ENCODE peak calls at places on chromosomes 16 and 17, in eight cellular contexts. One of them, this sample, is unnamed.

GRCh38 chr17:61416540-61417363 is 17.1 kb downstream of the TBX2 start:
- DNase-seq in PC-3: peak
- DNase-seq in T-helper 22 cell: peak
- DNase-seq in suprapubic skin: peak
- DNase-seq in SJSA1: peak
- DNase-seq in stimulated activated naive B cell treated with anti-CD40 and anti-IgM and Interleukin-4, amounts not matched to agents 10 μg/mL and 1 μg/mL and 100 μg/mL, for 72 hours: peak
- DNase-seq in stimulated activated CD4-positive, alpha-beta T cell treated with anti-CD3 and anti-CD28 coated beads, Interleukin-1b, Interleukin-23, amount 100 ng/mL, for 24 hours: no peak
- DNase-seq in iris pigment epithelial cell: peak
- DNase-seq in this sample: peak

GRCh38 chr17:68389041-68389440 is 68.3 kb downstream of the WIPI1 start:
- DNase-seq in PC-3: no peak
- DNase-seq in T-helper 22 cell: no peak
- DNase-seq in suprapubic skin: peak
- DNase-seq in SJSA1: no peak
- DNase-seq in stimulated activated naive B cell treated with anti-CD40 and anti-IgM and Interleukin-4, amounts not matched to agents 10 μg/mL and 1 μg/mL and 100 μg/mL, for 72 hours: no peak
- DNase-seq in stimulated activated CD4-positive, alpha-beta T cell treated with anti-CD3 and anti-CD28 coated beads, Interleukin-1b, Interleukin-23, amount 100 ng/mL, for 24 hours: no peak
- DNase-seq in iris pigment epithelial cell: no peak
- DNase-seq in this sample: no peak

GRCh38 chr16:82748026-82748425 is 121.3 kb downstream of the CDH13 start:
- DNase-seq in PC-3: no peak
- DNase-seq in T-helper 22 cell: no peak
- DNase-seq in suprapubic skin: no peak
- DNase-seq in SJSA1: no peak
- DNase-seq in stimulated activated naive B cell treated with anti-CD40 and anti-IgM and Interleukin-4, amounts not matched to agents 10 μg/mL and 1 μg/mL and 100 μg/mL, for 72 hours: no peak
- DNase-seq in stimulated activated CD4-positive, alpha-beta T cell treated with anti-CD3 and anti-CD28 coated beads, Interleukin-1b, Interleukin-23, amount 100 ng/mL, for 24 hours: no peak
- DNase-seq in iris pigment epithelial cell: peak
- DNase-seq in this sample: no peak

GRCh38 chr17:1252203-1252608 is 18.0 kb upstream of the BHLHA9 start:
- DNase-seq in PC-3: no peak
- DNase-seq in T-helper 22 cell: no peak
- DNase-seq in suprapubic skin: no peak
- DNase-seq in SJSA1: no peak
- DNase-seq in stimulated activated naive B cell treated with anti-CD40 and anti-IgM and Interleukin-4, amounts not matched to agents 10 μg/mL and 1 μg/mL and 100 μg/mL, for 72 hours: no peak
- DNase-seq in stimulated activated CD4-positive, alpha-beta T cell treated with anti-CD3 and anti-CD28 coated beads, Interleukin-1b, Interleukin-23, amount 100 ng/mL, for 24 hours: no peak
- DNase-seq in iris pigment epithelial cell: no peak
- DNase-seq in this sample: peak

GRCh38 chr16:89132194-89133005 is 38.7 kb downstream of the ACSF3 start:
- DNase-seq in PC-3: no peak
- DNase-seq in T-helper 22 cell: no peak
- DNase-seq in suprapubic skin: no peak
- DNase-seq in SJSA1: no peak
- DNase-seq in stimulated activated naive B cell treated with anti-CD40 and anti-IgM and Interleukin-4, amounts not matched to agents 10 μg/mL and 1 μg/mL and 100 μg/mL, for 72 hours: no peak
- DNase-seq in stimulated activated CD4-positive, alpha-beta T cell treated with anti-CD3 and anti-CD28 coated beads, Interleukin-1b, Interleukin-23, amount 100 ng/mL, for 24 hours: no peak
- DNase-seq in iris pigment epithelial cell: no peak
- DNase-seq in this sample: no peak

GRCh38 chr16:7303677-7304200 is 28.9 kb upstream of the RBFOX1 start:
- DNase-seq in PC-3: no peak
- DNase-seq in T-helper 22 cell: no peak
- DNase-seq in suprapubic skin: no peak
- DNase-seq in SJSA1: no peak
- DNase-seq in stimulated activated naive B cell treated with anti-CD40 and anti-IgM and Interleukin-4, amounts not matched to agents 10 μg/mL and 1 μg/mL and 100 μg/mL, for 72 hours: no peak
- DNase-seq in stimulated activated CD4-positive, alpha-beta T cell treated with anti-CD3 and anti-CD28 coated beads, Interleukin-1b, Interleukin-23, amount 100 ng/mL, for 24 hours: no peak
- DNase-seq in iris pigment epithelial cell: no peak
- DNase-seq in this sample: no peak

GRCh38 chr17:67477687-67478086 is 100.6 kb downstream of the PITPNC1 start:
- DNase-seq in PC-3: peak
- DNase-seq in T-helper 22 cell: no peak
- DNase-seq in suprapubic skin: no peak
- DNase-seq in SJSA1: no peak
- DNase-seq in stimulated activated naive B cell treated with anti-CD40 and anti-IgM and Interleukin-4, amounts not matched to agents 10 μg/mL and 1 μg/mL and 100 μg/mL, for 72 hours: no peak
- DNase-seq in stimulated activated CD4-positive, alpha-beta T cell treated with anti-CD3 and anti-CD28 coated beads, Interleukin-1b, Interleukin-23, amount 100 ng/mL, for 24 hours: peak
- DNase-seq in iris pigment epithelial cell: no peak
- DNase-seq in this sample: no peak

GRCh38 chr17:9612016-9612415 is 33.3 kb upstream of the USP43 start:
- DNase-seq in PC-3: no peak
- DNase-seq in T-helper 22 cell: no peak
- DNase-seq in suprapubic skin: no peak
- DNase-seq in SJSA1: no peak
- DNase-seq in stimulated activated naive B cell treated with anti-CD40 and anti-IgM and Interleukin-4, amounts not matched to agents 10 μg/mL and 1 μg/mL and 100 μg/mL, for 72 hours: no peak
- DNase-seq in stimulated activated CD4-positive, alpha-beta T cell treated with anti-CD3 and anti-CD28 coated beads, Interleukin-1b, Interleukin-23, amount 100 ng/mL, for 24 hours: no peak
- DNase-seq in iris pigment epithelial cell: no peak
- DNase-seq in this sample: no peak

GRCh38 chr16:89279666-89280481 is 62.4 kb downstream of the ZNF778 start:
- DNase-seq in PC-3: no peak
- DNase-seq in T-helper 22 cell: no peak
- DNase-seq in suprapubic skin: no peak
- DNase-seq in SJSA1: no peak
- DNase-seq in stimulated activated naive B cell treated with anti-CD40 and anti-IgM and Interleukin-4, amounts not matched to agents 10 μg/mL and 1 μg/mL and 100 μg/mL, for 72 hours: no peak
- DNase-seq in stimulated activated CD4-positive, alpha-beta T cell treated with anti-CD3 and anti-CD28 coated beads, Interleukin-1b, Interleukin-23, amount 100 ng/mL, for 24 hours: no peak
- DNase-seq in iris pigment epithelial cell: no peak
- DNase-seq in this sample: no peak

GRCh38 chr17:76867578-76868175 is 527 bp upstream of the MGAT5B start:
- DNase-seq in PC-3: peak
- DNase-seq in T-helper 22 cell: no peak
- DNase-seq in suprapubic skin: no peak
- DNase-seq in SJSA1: peak
- DNase-seq in stimulated activated naive B cell treated with anti-CD40 and anti-IgM and Interleukin-4, amounts not matched to agents 10 μg/mL and 1 μg/mL and 100 μg/mL, for 72 hours: no peak
- DNase-seq in stimulated activated CD4-positive, alpha-beta T cell treated with anti-CD3 and anti-CD28 coated beads, Interleukin-1b, Interleukin-23, amount 100 ng/mL, for 24 hours: no peak
- DNase-seq in iris pigment epithelial cell: peak
- DNase-seq in this sample: no peak

GRCh38 chr16:81607805-81608514 is 163.4 kb downstream of the CMIP start:
- DNase-seq in PC-3: no peak
- DNase-seq in T-helper 22 cell: no peak
- DNase-seq in suprapubic skin: no peak
- DNase-seq in SJSA1: no peak
- DNase-seq in stimulated activated naive B cell treated with anti-CD40 and anti-IgM and Interleukin-4, amounts not matched to agents 10 μg/mL and 1 μg/mL and 100 μg/mL, for 72 hours: no peak
- DNase-seq in stimulated activated CD4-positive, alpha-beta T cell treated with anti-CD3 and anti-CD28 coated beads, Interleukin-1b, Interleukin-23, amount 100 ng/mL, for 24 hours: no peak
- DNase-seq in iris pigment epithelial cell: no peak
- DNase-seq in this sample: no peak

GRCh38 chr17:2929881-2930533 is 133.4 kb downstream of the OR1D5 start:
- DNase-seq in PC-3: peak
- DNase-seq in T-helper 22 cell: no peak
- DNase-seq in suprapubic skin: no peak
- DNase-seq in SJSA1: peak
- DNase-seq in stimulated activated naive B cell treated with anti-CD40 and anti-IgM and Interleukin-4, amounts not matched to agents 10 μg/mL and 1 μg/mL and 100 μg/mL, for 72 hours: no peak
- DNase-seq in stimulated activated CD4-positive, alpha-beta T cell treated with anti-CD3 and anti-CD28 coated beads, Interleukin-1b, Interleukin-23, amount 100 ng/mL, for 24 hours: peak
- DNase-seq in iris pigment epithelial cell: peak
- DNase-seq in this sample: no peak

GRCh38 chr16:86205521-86206245 is 304.6 kb upstream of the FOXF1 start:
- DNase-seq in PC-3: no peak
- DNase-seq in T-helper 22 cell: no peak
- DNase-seq in suprapubic skin: no peak
- DNase-seq in SJSA1: no peak
- DNase-seq in stimulated activated naive B cell treated with anti-CD40 and anti-IgM and Interleukin-4, amounts not matched to agents 10 μg/mL and 1 μg/mL and 100 μg/mL, for 72 hours: no peak
- DNase-seq in stimulated activated CD4-positive, alpha-beta T cell treated with anti-CD3 and anti-CD28 coated beads, Interleukin-1b, Interleukin-23, amount 100 ng/mL, for 24 hours: no peak
- DNase-seq in iris pigment epithelial cell: no peak
- DNase-seq in this sample: no peak

GRCh38 chr17:1147664-1148063 is 32.1 kb downstream of the ABR start:
- DNase-seq in PC-3: peak
- DNase-seq in T-helper 22 cell: no peak
- DNase-seq in suprapubic skin: no peak
- DNase-seq in SJSA1: peak
- DNase-seq in stimulated activated naive B cell treated with anti-CD40 and anti-IgM and Interleukin-4, amounts not matched to agents 10 μg/mL and 1 μg/mL and 100 μg/mL, for 72 hours: no peak
- DNase-seq in stimulated activated CD4-positive, alpha-beta T cell treated with anti-CD3 and anti-CD28 coated beads, Interleukin-1b, Interleukin-23, amount 100 ng/mL, for 24 hours: no peak
- DNase-seq in iris pigment epithelial cell: peak
- DNase-seq in this sample: peak

This sample was measured in NCI-H524 treated with DMSO at 0.1 percent for 48 hours.